ENCODE peak calls at places on chromosome 20, in seven cellular contexts. H is activated CD4-positive, alpha-beta T cell treated with anti-CD3 and anti-CD28 coated beads, Interleukin-2, amount 50 U/mL, for 24 hours; T is amniotic stem cell; X is hypothalamus; B is mesothelial cell of epicardium; F is WTC11; C is HTR-8/SVneo. S is an unnamed sample.

GRCh38 chr20:40961686-40962640 is 66.7 kb upstream of the TOP1 start:
- DNase-seq in H (no peak), T (no peak), X (no peak), B (peak), F (no peak), C (no peak), S (no peak)

GRCh38 chr20:63155266-63156165 is 60.4 kb downstream of the YTHDF1 start:
- DNase-seq in H (no peak), T (no peak), X (no peak), B (no peak), F (no peak), C (no peak), S (no peak)

GRCh38 chr20:44501448-44501847 is 20.4 kb downstream of the SERINC3 start:
- DNase-seq in H (no peak), T (peak), X (no peak), B (no peak), F (no peak), C (peak), S (no peak)

GRCh38 chr20:38883081-38883980 is 42.9 kb upstream of the FAM83D start:
- DNase-seq in H (no peak), T (no peak), X (peak), B (no peak), F (no peak), C (peak), S (no peak)

GRCh38 chr20:13455713-13456112 is 183.0 kb downstream of the TASP1 start:
- DNase-seq in H (no peak), T (no peak), X (no peak), B (no peak), F (no peak), C (no peak), S (no peak)

GRCh38 chr20:34268851-34269668 is 27.8 kb downstream of the ASIP start:
- DNase-seq in H (no peak), T (no peak), X (peak), B (peak), F (peak), C (no peak), S (peak)

GRCh38 chr20:58084966-58085365 is 143.5 kb downstream of the ANKRD60 start:
- DNase-seq in H (no peak), T (no peak), X (no peak), B (no peak), F (no peak), C (no peak), S (no peak)

GRCh38 chr20:48897298-48898044 is 24.0 kb upstream of the ARFGEF2 start:
- DNase-seq in H (no peak), T (peak), X (no peak), B (no peak), F (no peak), C (peak), S (no peak)

GRCh38 chr20:10728873-10729670 is 55.3 kb upstream of the JAG1 start:
- DNase-seq in H (no peak), T (no peak), X (no peak), B (no peak), F (no peak), C (no peak), S (no peak)

GRCh38 chr20:37777556-37777955 is 83.7 kb downstream of the CTNNBL1 start:
- DNase-seq in H (no peak), T (no peak), X (no peak), B (no peak), F (no peak), C (no peak), S (no peak)

GRCh38 chr20:44526129-44526528 is 4.3 kb upstream of the SERINC3 start:
- DNase-seq in H (no peak), T (no peak), X (no peak), B (no peak), F (no peak), C (no peak), S (no peak)

GRCh38 chr20:31633339-31633914 is 4.3 kb upstream of the COX4I2 start:
- DNase-seq in H (no peak), T (no peak), X (no peak), B (no peak), F (no peak), C (no peak), S (no peak)

GRCh38 chr20:12012241-12013222 is 94.8 kb downstream of the BTBD3 start:
- DNase-seq in H (no peak), T (no peak), X (no peak), B (no peak), F (peak), C (peak), S (peak)

GRCh38 chr20:48556956-48557355 is 270.8 kb downstream of the PREX1 start:
- DNase-seq in H (no peak), T (no peak), X (no peak), B (no peak), F (no peak), C (no peak), S (peak)

GRCh38 chr20:37492096-37492625 is 28.9 kb upstream of the NNAT start:
- DNase-seq in H (no peak), T (no peak), X (no peak), B (no peak), F (no peak), C (no peak), S (no peak)

GRCh38 chr20:40741507-40742106 is 52.6 kb upstream of the MAFB start:
- DNase-seq in H (no peak), T (no peak), X (peak), B (no peak), F (peak), C (peak), S (peak)

GRCh38 chr20:54217762-54218161 is 9.9 kb downstream of the PFDN4 start:
- DNase-seq in H (no peak), T (no peak), X (no peak), B (no peak), F (no peak), C (no peak), S (no peak)

GRCh38 chr20:18258126-18258860 is 30.0 kb upstream of the ZNF133 start:
- DNase-seq in H (no peak), T (no peak), X (no peak), B (no peak), F (no peak), C (no peak), S (peak)

GRCh38 chr20:44153636-44154043 is 33.3 kb downstream of the JPH2 start:
- DNase-seq in H (no peak), T (no peak), X (no peak), B (no peak), F (no peak), C (no peak), S (no peak)

GRCh38 chr20:6348908-6349307 is 226.1 kb upstream of the FERMT1 start:
- DNase-seq in H (no peak), T (no peak), X (no peak), B (no peak), F (no peak), C (no peak), S (no peak)

GRCh38 chr20:35369804-35370203 is 42.0 kb downstream of the UQCC1 start:
- DNase-seq in H (no peak), T (no peak), X (no peak), B (no peak), F (no peak), C (no peak), S (no peak)

GRCh38 chr20:34364013-34364382 is 925 bp downstream of the ITCH start:
- DNase-seq in H (no peak), T (peak), X (no peak), B (no peak), F (no peak), C (no peak), S (no peak)

GRCh38 chr20:13131688-13132087 is 89.4 kb upstream of the ISM1 start:
- DNase-seq in H (no peak), T (no peak), X (no peak), B (no peak), F (no peak), C (no peak), S (no peak)

GRCh38 chr20:18543216-18543615 is 24.0 kb upstream of the SMIM26 start:
- DNase-seq in H (no peak), T (no peak), X (no peak), B (no peak), F (no peak), C (no peak), S (no peak)

GRCh38 chr20:13117200-13117599 is 103.9 kb upstream of the ISM1 start:
- DNase-seq in H (no peak), T (no peak), X (no peak), B (no peak), F (no peak), C (no peak), S (no peak)